ENCODE peak calls at places on chromosomes 4 and X, in seven cellular contexts. O is K562, M is SK-N-SH, F is HepG2, Z is GM12878, W is HCT116, X is H1. Q is an unnamed sample.

GRCh38 chr4:135185256-135185655 is 983.7 kb upstream of the PABPC4L start:
- DNase-seq in O (no peak), Z (no peak), X (peak), F (no peak), M (no peak), W (no peak), Q (no peak)

GRCh38 chr4:56803473-56803872 is 18.0 kb downstream of the SPINK2 start:
- DNase-seq in X (no peak), W (no peak), O (no peak), F (no peak), Z (peak), M (no peak), Q (no peak)

GRCh38 chrX:11261260-11261659 is 32.0 kb upstream of the AMELX start:
- DNase-seq in W (no peak), M (no peak), X (no peak), Z (no peak), F (no peak), O (no peak), Q (no peak)

GRCh38 chr4:149347139-149347538 is 468.5 kb downstream of the IQCM start:
- DNase-seq in F (no peak), M (no peak), W (no peak), X (no peak), Z (no peak), O (no peak), Q (no peak)

GRCh38 chr4:53816561-53816960 is 225.3 kb upstream of the LNX1 start:
- DNase-seq in W (no peak), F (no peak), Z (no peak), O (no peak), M (no peak), X (no peak), Q (no peak)

GRCh38 chr4:122542411-122543236 is 78.2 kb downstream of the IL21 start:
- DNase-seq in Z (peak), M (no peak), O (no peak), F (no peak), X (no peak), W (no peak), Q (no peak)

GRCh38 chr4:46586566-46586965 is 196.6 kb upstream of the GABRA2 start:
- DNase-seq in F (no peak), O (no peak), Z (no peak), X (peak), W (no peak), M (no peak), Q (no peak)

GRCh38 chrX:152821145-152821765 is 9.3 kb downstream of the CETN2 start:
- DNase-seq in M (peak), O (peak), X (peak), W (peak), F (peak), Z (no peak), Q (peak)

GRCh38 chr4:41538017-41538733 is at the start of gene LIMCH1:
- DNase-seq in W (no peak), Z (no peak), O (no peak), F (no peak), X (peak), M (no peak), Q (no peak)

GRCh38 chrX:74551934-74552333 is 62.5 kb downstream of the RLIM start:
- DNase-seq in X (no peak), W (no peak), O (no peak), F (no peak), Z (no peak), M (no peak), Q (no peak)

GRCh38 chrX:103475381-103475780 is 43.9 kb downstream of the RAB40A start:
- DNase-seq in W (no peak), X (no peak), Z (no peak), F (no peak), O (no peak), M (no peak), Q (no peak)

GRCh38 chr4:116272336-116272735 is 813.0 kb downstream of the TRAM1L1 start:
- DNase-seq in Z (no peak), M (no peak), W (no peak), F (no peak), X (no peak), O (no peak), Q (no peak)

GRCh38 chrX:74656079-74656745 is 41.8 kb upstream of the RLIM start:
- DNase-seq in M (no peak), F (no peak), X (no peak), Z (no peak), W (no peak), O (no peak), Q (no peak)

GRCh38 chr4:6687947-6688878 is 5.5 kb upstream of the S100P start:
- DNase-seq in W (no peak), O (no peak), M (no peak), Z (no peak), F (peak), X (no peak), Q (peak)

GRCh38 chr4:3484057-3484973 is 21.2 kb downstream of the DOK7 start:
- DNase-seq in X (no peak), M (peak), F (peak), O (no peak), Z (no peak), W (peak), Q (peak)

GRCh38 chrX:37701588-37701987 is 16.0 kb downstream of the XK start:
- DNase-seq in W (no peak), X (no peak), Z (no peak), O (no peak), F (no peak), M (no peak), Q (no peak)

GRCh38 chr4:187236491-187236890 is 512.8 kb upstream of the FAT1 start:
- DNase-seq in O (no peak), Z (no peak), X (no peak), F (no peak), M (no peak), W (no peak), Q (peak)

GRCh38 chrX:28920554-28920953 is 333.3 kb downstream of the IL1RAPL1 start:
- DNase-seq in O (no peak), W (no peak), M (no peak), X (no peak), F (no peak), Z (no peak), Q (no peak)

GRCh38 chr4:123986268-123986798 is 589.7 kb downstream of the SPRY1 start:
- DNase-seq in F (no peak), O (no peak), Z (no peak), X (no peak), W (no peak), M (no peak), Q (no peak)

GRCh38 chr4:58560736-58561135 is 1450.6 kb upstream of the IGFBP7 start:
- DNase-seq in Z (no peak), M (no peak), F (no peak), O (no peak), W (no peak), X (no peak), Q (no peak)

GRCh38 chr4:152735302-152735917 is 44.1 kb downstream of the TIGD4 start:
- DNase-seq in O (peak), M (peak), F (no peak), Z (peak), W (peak), X (no peak), Q (peak)

GRCh38 chrX:340641-341423 is 22.2 kb upstream of the GTPBP6 start:
- DNase-seq in X (no peak), M (no peak), Z (no peak), W (no peak), F (no peak), O (no peak), Q (no peak)

GRCh38 chrX:149829751-149830191 is 48.0 kb downstream of the MAGEA9 start:
- DNase-seq in W (no peak), X (no peak), O (no peak), M (no peak), F (no peak), Z (peak), Q (no peak)

GRCh38 chrX:144849141-144849540 is 398.2 kb upstream of the SPANXN1 start:
- DNase-seq in O (no peak), M (no peak), Z (no peak), W (no peak), F (no peak), X (no peak), Q (no peak)

GRCh38 chr4:8391972-8392371 is 48.6 kb downstream of the ACOX3 start:
- DNase-seq in F (no peak), M (no peak), X (no peak), W (no peak), Z (peak), O (no peak), Q (no peak)

GRCh38 chrX:102950908-102951866 is 14.1 kb downstream of the RAB40AL start:
- DNase-seq in X (peak), W (peak), F (peak), M (peak), Z (no peak), O (peak), Q (no peak)

GRCh38 chr4:26076896-26077295 is 162.9 kb downstream of the SMIM20 start:
- DNase-seq in F (no peak), M (no peak), X (no peak), W (no peak), O (no peak), Z (no peak), Q (no peak)

GRCh38 chr4:84479663-84480062 is 19.4 kb downstream of the NKX6-1 start:
- DNase-seq in W (no peak), F (no peak), O (no peak), X (no peak), Z (no peak), M (no peak), Q (no peak)

GRCh38 chr4:18389118-18389517 is 367.6 kb upstream of the LCORL start:
- DNase-seq in Z (no peak), M (no peak), X (no peak), F (no peak), O (no peak), W (no peak), Q (no peak)

GRCh38 chr4:142434519-142435224 is 411.4 kb downstream of the INPP4B start:
- DNase-seq in F (no peak), X (no peak), Z (no peak), M (no peak), O (no peak), W (peak), Q (peak)

GRCh38 chrX:110286126-110286525 is 31.8 kb downstream of the AMMECR1 start:
- DNase-seq in O (no peak), M (no peak), F (no peak), W (peak), Z (no peak), X (no peak), Q (no peak)

GRCh38 chrX:118528089-118528753 is 32.6 kb downstream of the DOCK11 start:
- DNase-seq in W (no peak), X (no peak), M (no peak), F (no peak), Z (peak), O (no peak), Q (no peak)

GRCh38 chr4:6042293-6043063 is 24.2 kb upstream of the C4orf50 start:
- DNase-seq in X (no peak), F (no peak), W (no peak), O (no peak), M (no peak), Z (no peak), Q (no peak)

GRCh38 chr4:151717271-151717670 is 43.5 kb downstream of the GATB start:
- DNase-seq in Z (no peak), F (no peak), M (no peak), O (no peak), W (no peak), X (no peak), Q (no peak)

GRCh38 chrX:37984880-37985279 is 21.5 kb upstream of the SYTL5 start:
- DNase-seq in F (no peak), M (no peak), O (no peak), Z (no peak), W (no peak), X (no peak), Q (no peak)

GRCh38 chrX:63475200-63475599 is 124.1 kb upstream of the SPIN4 start:
- DNase-seq in W (peak), O (peak), X (no peak), Z (no peak), M (no peak), F (no peak), Q (no peak)

GRCh38 chr4:133593764-133594163 is 444.7 kb downstream of the PCDH10 start:
- DNase-seq in X (no peak), Z (no peak), O (no peak), F (no peak), W (no peak), M (no peak), Q (no peak)
- TF ChIP-seq JUND in X (no peak), Z (no peak), O (no peak), F (no peak), W (no peak), M (no peak), Q (no peak)

GRCh38 chr4:55186123-55186522 is 60.7 kb upstream of the KDR start:
- DNase-seq in O (no peak), M (no peak), X (no peak), Z (no peak), F (no peak), W (no peak), Q (no peak)

GRCh38 chr4:55184600-55185523 is 59.5 kb upstream of the KDR start:
- DNase-seq in F (peak), W (peak), M (no peak), Z (no peak), O (peak), X (no peak), Q (no peak)

GRCh38 chr4:55186700-55187099 is 61.3 kb upstream of the KDR start:
- DNase-seq in X (no peak), O (no peak), W (no peak), M (no peak), Z (no peak), F (no peak), Q (no peak)

GRCh38 chr4:55181606-55182005 is 56.2 kb upstream of the KDR start:
- DNase-seq in F (no peak), X (no peak), O (no peak), Z (no peak), W (no peak), M (no peak), Q (no peak)

GRCh38 chr4:55183926-55184599 is 58.7 kb upstream of the KDR start:
- DNase-seq in O (no peak), F (no peak), X (no peak), M (no peak), W (peak), Z (no peak), Q (no peak)
- TF ChIP-seq JUND in O (peak), F (no peak), X (peak), M (peak), W (peak), Z (no peak), Q (no peak)

DNA sequence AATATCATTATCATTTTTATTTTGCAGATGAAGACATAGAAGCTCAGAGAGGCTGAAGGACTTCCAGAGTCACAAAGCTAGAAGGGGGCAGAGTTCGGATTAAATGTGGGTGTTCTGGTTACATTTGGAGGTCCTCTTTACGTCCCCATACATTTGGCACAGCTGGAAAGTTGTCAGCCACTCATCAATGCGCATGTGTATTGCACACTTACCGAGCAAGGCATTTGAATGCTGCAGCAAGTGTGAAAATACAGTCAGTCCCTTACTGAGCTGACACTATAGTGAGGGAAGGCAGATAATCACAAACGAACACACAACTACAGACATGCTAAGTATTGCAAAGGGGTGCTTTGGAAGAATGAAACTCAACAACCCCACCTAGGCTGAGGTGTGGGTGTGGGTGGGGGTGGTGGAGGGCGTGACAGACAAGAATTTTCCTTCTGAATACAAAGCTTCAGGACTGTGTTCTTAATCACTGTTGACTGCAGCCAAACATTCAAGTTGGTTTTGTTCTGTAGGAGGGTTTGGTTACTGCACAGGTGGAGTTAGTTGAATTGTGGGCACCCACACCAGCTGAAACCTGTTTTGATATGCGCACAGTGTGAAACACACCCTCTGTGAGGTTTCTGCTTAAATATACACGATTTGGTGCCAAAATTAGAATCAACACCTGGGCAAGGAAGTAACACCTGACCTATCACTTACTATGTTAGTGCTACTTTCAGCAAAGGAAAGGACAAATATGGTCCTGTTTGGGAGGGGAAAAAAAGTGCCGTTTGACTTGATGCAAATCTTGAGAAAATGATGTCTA is 72.4 kb downstream of the COQ2 start:
- DNase-seq in F (no peak), W (no peak), Z (peak), O (no peak), X (no peak), M (no peak), Q (no peak)
- TF ChIP-seq JUND in F (no peak), W (no peak), Z (no peak), O (no peak), X (no peak), M (no peak), Q (no peak)

GRCh38 chr4:22343606-22344005 is 172.3 kb downstream of the ADGRA3 start:
- DNase-seq in X (no peak), M (no peak), F (no peak), O (no peak), W (no peak), Z (no peak), Q (no peak)

GRCh38 chr4:22338806-22339205 is 177.1 kb downstream of the ADGRA3 start:
- DNase-seq in O (no peak), X (no peak), W (no peak), M (no peak), Z (no peak), F (no peak), Q (no peak)

GRCh38 chr4:22334155-22334554 is 181.7 kb downstream of the ADGRA3 start:
- DNase-seq in Z (no peak), M (no peak), X (no peak), W (no peak), O (no peak), F (peak), Q (no peak)

GRCh38 chr4:22336822-22337221 is 179.0 kb downstream of the ADGRA3 start:
- DNase-seq in X (no peak), W (no peak), F (no peak), Z (no peak), O (no peak), M (no peak), Q (no peak)

GRCh38 chr4:22339491-22339890 is 176.4 kb downstream of the ADGRA3 start:
- DNase-seq in Z (no peak), X (no peak), F (no peak), O (no peak), M (no peak), W (no peak), Q (no peak)
- TF ChIP-seq JUND in Z (no peak), X (no peak), F (no peak), O (no peak), M (no peak), W (no peak), Q (no peak)

DNA sequence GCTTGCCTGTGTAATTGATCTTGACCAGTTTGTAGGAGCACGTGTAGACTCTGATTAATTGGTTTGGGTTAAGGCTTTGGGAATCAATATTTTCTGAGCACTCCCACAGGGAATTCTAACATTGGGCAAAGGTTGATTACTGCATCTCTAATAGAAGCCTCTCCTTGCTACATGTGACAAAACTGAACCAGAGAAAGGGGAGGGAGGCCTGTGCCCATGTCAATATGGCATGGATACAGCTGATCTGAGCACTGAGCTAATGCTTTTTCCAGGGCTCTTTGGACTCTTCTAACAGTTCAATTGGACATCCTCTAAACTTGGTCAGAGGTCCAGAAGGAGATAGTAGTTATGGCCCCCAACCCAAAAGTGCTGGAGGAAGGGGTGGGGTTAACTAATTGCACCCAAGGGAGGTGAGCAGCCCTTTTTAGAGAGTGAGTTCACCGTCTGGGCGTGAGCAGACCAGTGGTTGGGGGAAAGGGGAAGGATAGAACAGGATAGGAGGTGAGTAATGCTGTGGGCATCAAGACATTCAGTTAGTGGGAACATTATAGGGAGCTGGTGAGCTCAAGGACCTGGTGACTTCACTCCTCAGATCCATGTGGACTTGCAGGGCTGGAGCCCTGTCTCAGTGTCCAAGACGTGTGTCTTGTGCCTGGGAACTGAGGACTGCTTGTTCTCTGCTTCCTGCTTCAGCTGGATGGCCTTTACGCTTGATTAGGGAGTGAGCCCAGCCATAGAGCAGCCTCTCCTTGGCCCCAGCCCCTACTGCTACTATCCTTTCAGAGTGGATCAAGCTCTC is 22.8 kb downstream of the MSN start:
- DNase-seq in Z (no peak), W (no peak), F (no peak), X (no peak), M (no peak), O (no peak), Q (no peak)
- TF ChIP-seq JUND in Z (no peak), W (no peak), F (no peak), X (no peak), M (no peak), O (no peak), Q (no peak)

DNA sequence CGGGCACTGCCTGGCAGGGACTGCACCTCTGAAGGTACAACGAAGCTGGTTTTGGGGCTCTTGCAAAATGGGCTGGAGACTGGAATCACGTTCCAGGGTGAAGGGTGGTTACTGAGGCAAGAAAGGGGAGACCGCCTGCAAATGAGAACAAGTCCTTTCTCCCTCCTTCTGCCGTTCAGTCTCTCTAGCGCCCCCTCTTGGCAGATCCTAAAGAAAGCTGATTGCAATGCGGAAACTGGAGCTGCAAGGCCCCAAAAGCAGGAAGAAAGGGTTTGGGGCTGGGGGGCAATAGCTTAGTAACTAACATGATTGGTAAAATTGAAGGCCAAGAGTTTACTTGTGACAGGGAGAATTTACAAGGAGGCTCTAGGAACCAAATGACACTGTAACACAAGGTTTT is 222.6 kb upstream of the HAND2 start:
- DNase-seq in M (no peak), W (peak), X (peak), O (peak), Z (no peak), F (peak), Q (peak)
- TF ChIP-seq JUND in M (no peak), W (no peak), X (no peak), O (no peak), Z (no peak), F (no peak), Q (no peak)

DNA sequence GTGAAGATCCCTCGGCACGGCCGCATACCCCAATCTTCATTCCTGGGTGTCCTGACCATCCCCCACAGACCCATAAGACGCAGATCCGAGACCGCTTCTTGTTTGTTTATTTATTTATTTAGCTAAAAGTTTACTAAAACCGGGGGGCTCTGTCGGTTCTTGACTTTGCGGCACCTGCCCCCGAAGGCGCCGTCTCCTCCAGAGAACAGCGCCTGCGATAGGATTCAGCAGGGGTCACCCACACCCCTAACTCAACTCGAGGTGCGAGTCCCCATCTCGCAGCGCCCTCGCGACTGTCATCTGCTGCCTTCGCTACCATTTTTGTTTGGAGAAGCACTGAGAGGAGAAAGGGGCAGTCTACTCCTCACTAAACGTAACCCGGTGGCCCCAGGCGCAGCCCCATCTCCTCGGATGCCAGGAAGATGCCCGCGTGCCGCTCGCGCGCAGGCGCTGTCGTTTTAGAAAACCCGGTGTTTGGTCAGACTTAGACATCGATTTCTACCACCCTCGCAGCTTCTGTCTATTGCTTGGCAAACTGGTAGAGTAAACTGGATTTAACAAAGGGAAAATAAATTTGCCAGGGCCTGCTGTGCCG is 18.9 kb upstream of the GPR101 start:
- DNase-seq in F (no peak), X (no peak), Z (no peak), W (no peak), M (peak), O (no peak), Q (no peak)
- TF ChIP-seq JUND in F (no peak), X (no peak), Z (no peak), W (no peak), M (no peak), O (no peak), Q (no peak)

Q was measured in T47D.